ENCODE peak calls at places on chromosomes 1 and 21, in eight cellular contexts. L, S, H, Q, Z, D, X and Y are unnamed samples.
A peak's percentile ranks its signal among the peaks of the same experiment; 100 is the strongest.

GRCh38 chr1:162381941-162382750 is 618 bp downstream of the C1orf226 start:
- DNase-seq in S (no peak), Q (no peak), D (no peak), H (no peak), X (no peak), L (no peak), Z (no peak), Y (no peak)

GRCh38 chr1:183952101-183952500 is 85.4 kb downstream of the COLGALT2 start:
- DNase-seq in H (no peak), D (no peak), S (no peak), Z (no peak), X (no peak), Q (no peak), L (no peak), Y (no peak)

GRCh38 chr21:32131960-32132359 is 146.9 kb downstream of the MIS18A start:
- DNase-seq in L (peak; percentile 25), H (no peak), Q (no peak), Z (no peak), S (no peak), D (no peak), X (no peak), Y (no peak)

GRCh38 chr1:50493710-50494109 is 70.5 kb upstream of the DMRTA2 start:
- DNase-seq in D (no peak), X (no peak), L (no peak), S (peak; percentile 5), Q (no peak), Z (peak; percentile 35), H (no peak), Y (no peak)

GRCh38 chr1:30966690-30967369 is 58.3 kb upstream of the SDC3 start:
- DNase-seq in S (no peak), Q (no peak), X (no peak), D (no peak), L (peak; percentile 85), Z (no peak), H (peak; percentile 63), Y (no peak)

GRCh38 chr1:226185153-226186036 is 1.1 kb downstream of the ACBD3 start:
- DNase-seq in Q (no peak), D (no peak), S (no peak), H (no peak), X (no peak), Z (no peak), L (peak; percentile 36), Y (no peak)

GRCh38 chr1:111735858-111736544 is 3.2 kb downstream of the INKA2 start:
- DNase-seq in Q (no peak), X (no peak), D (no peak), Z (no peak), H (no peak), L (no peak), S (peak; percentile 48), Y (no peak)

GRCh38 chr1:19786988-19787423 is 12.7 kb downstream of the TMCO4 start:
- DNase-seq in X (no peak), L (no peak), Q (no peak), D (no peak), H (no peak), Z (peak; percentile 81), S (peak; percentile 73), Y (no peak)

GRCh38 chr1:8878448-8879347 is at the start of gene ENO1:
- DNase-seq in X (peak; percentile 99), H (no peak), L (peak; percentile 98), D (peak; percentile 84), Q (peak; percentile 99), Z (peak; percentile 98), S (peak; percentile 99), Y (peak; percentile 99)

GRCh38 chr1:84083321-84083720 is 60.8 kb upstream of the PRKACB start:
- DNase-seq in L (no peak), X (no peak), S (no peak), Q (no peak), Z (no peak), D (no peak), H (no peak), Y (no peak)

GRCh38 chr1:181424786-181425403 is 58.4 kb upstream of the CACNA1E start:
- DNase-seq in H (peak; percentile 51), X (peak; percentile 76), L (peak; percentile 67), Q (peak; percentile 79), S (peak; percentile 18), Z (peak; percentile 67), D (peak; percentile 1), Y (peak; percentile 75)

GRCh38 chr21:34201441-34201838 is 128.1 kb downstream of the MRPS6 start:
- DNase-seq in X (no peak), Q (no peak), S (no peak), H (no peak), Z (no peak), L (no peak), D (no peak), Y (no peak)

GRCh38 chr1:153437236-153437635 is 20.9 kb downstream of the S100A7A start:
- DNase-seq in X (no peak), D (no peak), L (no peak), Q (no peak), S (no peak), Z (no peak), H (no peak), Y (no peak)

GRCh38 chr1:110114784-110115183 is 2.5 kb downstream of the UBL4B start:
- DNase-seq in H (no peak), Q (peak; percentile 30), S (no peak), D (no peak), X (no peak), Z (no peak), L (no peak), Y (no peak)

GRCh38 chr1:160374291-160374690 is 7.4 kb downstream of the NHLH1 start:
- DNase-seq in L (no peak), D (no peak), Z (no peak), H (no peak), S (no peak), Q (no peak), X (no peak), Y (no peak)

GRCh38 chr1:94160811-94161210 is 39.9 kb upstream of the ABCA4 start:
- DNase-seq in H (peak; percentile 66), X (no peak), D (peak; percentile 68), Z (no peak), L (peak; percentile 93), S (no peak), Q (no peak), Y (no peak)

GRCh38 chr1:161196521-161197451 is 2.1 kb downstream of the ADAMTS4 start:
- DNase-seq in S (no peak), D (peak; percentile 71), Z (no peak), Q (peak; percentile 77), X (no peak), H (no peak), L (peak; percentile 45), Y (no peak)

GRCh38 chr1:26360051-26360806 is 6.3 kb upstream of the CRYBG2 start:
- DNase-seq in Q (no peak), S (no peak), H (no peak), L (no peak), Z (no peak), X (peak; percentile 44), D (no peak), Y (peak; percentile 71)

GRCh38 chr1:107936498-107937481 is 28.2 kb downstream of the VAV3 start:
- DNase-seq in Q (no peak), S (no peak), D (peak; percentile 93), L (peak; percentile 87), X (peak; percentile 70), Z (peak; percentile 86), H (peak; percentile 60), Y (peak; percentile 31)

GRCh38 chr1:98177751-98178150 is 256.9 kb upstream of the DPYD start:
- DNase-seq in Z (no peak), H (no peak), L (no peak), D (no peak), X (no peak), Q (no peak), S (no peak), Y (no peak)

GRCh38 chr1:155069551-155070391 is 6.2 kb downstream of the EFNA4 start:
- DNase-seq in Q (no peak), Z (no peak), D (no peak), L (no peak), X (no peak), S (peak; percentile 44), H (no peak), Y (no peak)

GRCh38 chr1:246705368-246705767 is 18.8 kb upstream of the SCCPDH start:
- DNase-seq in S (no peak), H (no peak), Z (no peak), Q (no peak), L (peak; percentile 25), X (no peak), D (peak; percentile 98), Y (no peak)

GRCh38 chr1:184187097-184187496 is 135.6 kb downstream of the TSEN15 start:
- DNase-seq in Z (no peak), H (no peak), Q (no peak), D (no peak), L (no peak), X (no peak), S (no peak), Y (no peak)

GRCh38 chr1:18658831-18659230 is 28.2 kb downstream of the PAX7 start:
- DNase-seq in S (no peak), L (no peak), X (no peak), D (no peak), Z (no peak), Q (no peak), H (no peak), Y (no peak)

GRCh38 chr1:115658646-115659045 is 16.9 kb downstream of the VANGL1 start:
- DNase-seq in S (no peak), Q (no peak), L (no peak), D (no peak), Z (no peak), H (no peak), X (no peak), Y (no peak)

GRCh38 chr21:39186676-39187075 is 3.4 kb upstream of the PSMG1 start:
- DNase-seq in H (no peak), X (no peak), L (no peak), D (no peak), S (no peak), Q (no peak), Z (no peak), Y (no peak)